ENCODE peak calls at places on chromosomes 6 and 20, in five cellular contexts. B, C, M, T and G are unnamed samples. For H3K4me1, the result is how much of the 10 kb centered on the place peaks cover.

GRCh38 chr6:138682722-138683521 is 90.6 kb upstream of the CCDC28A start:
- DNase-seq in M (peak), T (no peak), C (peak), B (no peak), G (no peak)

GRCh38 chr6:151389640-151390275 is 1.6 kb downstream of the ZBTB2 start:
- DNase-seq in M (peak), T (peak), C (peak), B (no peak), G (peak)

GRCh38 chr6:166640342-166641043 is 13.4 kb upstream of the RPS6KA2 start:
- DNase-seq in C (no peak), T (no peak), B (no peak), M (no peak), G (no peak)

GRCh38 chr6:144330588-144330987 is 45.5 kb downstream of the UTRN start:
- DNase-seq in C (peak), M (no peak), T (no peak), B (peak), G (peak)

GRCh38 chr20:25543068-25543467 is 42.3 kb downstream of the NINL start:
- DNase-seq in C (peak), T (peak), M (peak), B (no peak), G (no peak)

GRCh38 chr20:56343861-56344381 is 14.9 kb upstream of the FAM210B start:
- DNase-seq in B (no peak), T (no peak), M (peak), C (peak), G (no peak)

GRCh38 chr20:13142143-13142542 is 78.9 kb upstream of the ISM1 start:
- DNase-seq in M (no peak), T (peak), B (no peak), C (no peak), G (no peak)

GRCh38 chr6:152070556-152070955 is 263.1 kb downstream of the ESR1 start:
- DNase-seq in M (no peak), C (no peak), T (no peak), B (no peak), G (no peak)

GRCh38 chr6:168926306-168926705 is 327.3 kb downstream of the THBS2 start:
- DNase-seq in B (no peak), C (no peak), M (no peak), T (no peak), G (peak)

GRCh38 chr20:59933849-59934585 is 580 bp upstream of the SYCP2 start:
- DNase-seq in B (peak), T (peak), C (peak), M (peak), G (peak)

GRCh38 chr6:108592371-108593337 is 31.9 kb downstream of the FOXO3 start:
- DNase-seq in M (peak), T (no peak), B (no peak), C (no peak), G (peak)

GRCh38 chr20:24746351-24746685 is 202.8 kb upstream of the CST7 start:
- DNase-seq in M (no peak), T (no peak), B (peak), C (peak), G (peak)

DNA sequence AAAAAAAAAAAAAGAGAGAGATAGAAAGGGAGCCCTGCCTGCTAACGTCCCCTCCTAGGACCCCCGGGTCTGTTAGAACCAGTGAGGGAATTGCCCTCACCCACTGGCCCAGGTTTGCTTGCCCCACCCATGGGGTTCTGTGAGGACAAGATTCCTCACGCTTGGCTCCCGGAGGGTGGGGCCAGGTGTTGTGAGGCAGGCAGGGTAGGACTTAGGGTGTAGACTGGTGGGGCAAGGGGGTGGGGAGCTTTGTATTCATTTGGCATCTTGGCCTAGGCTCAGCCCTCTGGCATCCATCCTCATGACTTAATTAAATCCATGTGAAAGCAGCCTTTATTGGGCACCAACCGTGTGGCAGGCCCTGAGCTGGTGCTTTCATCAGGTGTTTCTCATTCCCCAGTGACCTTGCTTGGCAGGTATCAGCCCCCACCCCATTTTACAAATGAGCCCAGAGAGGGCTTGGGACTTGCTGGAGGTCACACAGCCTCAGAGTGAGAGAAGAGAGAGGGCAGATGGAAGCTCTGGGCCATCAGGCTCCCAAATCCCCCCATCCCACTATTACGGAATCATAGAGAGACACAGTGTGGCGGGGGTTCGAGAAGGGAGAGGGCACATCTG is 19.0 kb downstream of the RAB44 start:
- DNase-seq in B (no peak), C (no peak), T (no peak), M (no peak), G (peak)
- H3K9ac ChIP-seq in B (no peak), C (no peak), T (no peak), M (no peak), G (no peak)

DNA sequence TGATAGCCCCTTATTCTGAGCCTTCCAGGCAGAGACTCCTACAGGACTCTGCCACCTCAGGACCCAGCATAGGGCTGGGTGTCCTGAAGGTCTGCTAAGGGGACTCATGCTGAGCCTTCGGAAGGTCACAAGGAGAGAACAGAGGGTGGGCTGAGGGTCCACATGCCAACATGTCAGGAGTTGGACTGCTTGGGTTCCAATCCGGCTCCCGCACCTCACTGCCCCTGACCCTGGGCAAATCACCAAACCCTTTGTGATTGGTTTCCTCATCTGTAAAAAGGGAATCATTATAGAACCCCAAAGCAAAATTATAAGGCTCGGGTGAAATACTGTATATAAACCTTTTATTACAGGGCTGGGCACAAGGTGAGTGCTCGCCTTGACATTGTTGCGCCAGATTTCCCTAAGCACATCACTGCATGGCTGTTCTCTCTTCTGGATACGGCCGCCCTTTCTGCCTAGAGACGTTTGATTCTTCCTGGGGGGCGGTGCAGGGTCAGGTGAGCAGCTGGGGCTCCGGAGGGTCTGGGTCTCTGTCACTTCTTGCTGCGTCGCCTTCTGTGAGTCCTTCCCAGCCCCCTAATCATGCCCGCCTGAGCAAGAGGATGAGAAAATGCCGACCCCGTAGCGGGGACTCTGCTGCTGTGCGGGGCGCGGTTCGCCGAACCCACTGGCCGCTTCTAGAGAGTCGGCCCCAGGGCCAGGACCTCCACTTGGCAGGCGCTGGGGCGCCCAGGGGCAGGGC is 90.5 kb upstream of the EPB41L1 start:
- DNase-seq in T (no peak), M (no peak), B (no peak), C (no peak), G (peak)
- H3K4me3 ChIP-seq in T (peak), M (peak), B (peak), C (peak), G (peak)

GRCh38 chr20:32628960-32629530 is 43.9 kb upstream of the NOL4L start:
- DNase-seq in C (no peak), T (peak), B (no peak), M (no peak), G (no peak)
- H3K4me1 ChIP-seq in C (under half), T (under half), B (under half), M (under half), G (under half)

GRCh38 chr6:139888691-139889122 is 514.3 kb upstream of the CITED2 start:
- DNase-seq in M (no peak), T (no peak), C (no peak), B (no peak), G (no peak)
- H3K9ac ChIP-seq in M (no peak), T (no peak), C (no peak), B (no peak), G (no peak)

DNA sequence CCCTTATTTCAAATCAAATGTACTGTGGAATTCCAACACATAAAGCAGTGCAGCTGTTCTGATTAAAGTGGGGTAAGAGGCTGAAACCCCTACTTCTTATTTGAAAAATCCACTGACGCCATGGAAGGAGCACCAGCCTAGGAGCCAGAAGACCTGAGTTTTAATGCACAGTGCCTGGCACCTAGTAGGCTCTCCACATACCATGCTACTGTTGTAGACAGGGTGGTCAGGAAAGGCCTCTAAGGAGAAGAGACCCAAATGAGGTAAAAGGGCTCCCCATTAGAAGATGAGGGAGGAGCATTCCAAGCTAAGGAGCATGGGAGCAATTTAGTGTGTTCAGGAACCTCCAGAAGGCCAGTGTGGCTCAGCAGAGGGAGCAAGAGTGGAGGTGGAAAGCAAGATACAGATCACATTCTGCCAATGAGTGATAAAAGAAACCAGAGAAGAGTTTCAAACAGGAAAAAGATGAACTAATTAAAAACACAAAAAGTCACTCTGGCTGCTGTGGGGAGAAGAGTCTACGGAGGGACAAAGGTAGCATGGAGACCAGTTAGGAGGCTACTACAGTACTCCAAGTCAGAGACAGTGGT is 11.8 kb upstream of the ZNF76 start:
- DNase-seq in T (no peak), B (no peak), M (no peak), C (no peak), G (no peak)
- H3K4me3 ChIP-seq in T (no peak), B (no peak), M (no peak), C (no peak), G (no peak)

GRCh38 chr20:914727-915498 is 1.2 kb downstream of the ANGPT4 start:
- DNase-seq in M (no peak), T (no peak), C (peak), B (no peak), G (no peak)
- H3K4me1 ChIP-seq in M (under half), T (under half), C (under half), B (under half), G (under half)

GRCh38 chr20:61372151-61373054 is 120.3 kb downstream of the CDH4 start:
- DNase-seq in C (no peak), B (no peak), T (no peak), M (no peak), G (no peak)

GRCh38 chr20:61369731-61370520 is 117.9 kb downstream of the CDH4 start:
- DNase-seq in C (no peak), T (no peak), M (no peak), B (no peak), G (no peak)

GRCh38 chr20:61373055-61373399 is 121.0 kb downstream of the CDH4 start:
- DNase-seq in B (no peak), M (no peak), T (no peak), C (no peak), G (no peak)

GRCh38 chr20:61371501-61372150 is 119.6 kb downstream of the CDH4 start:
- DNase-seq in C (no peak), B (no peak), M (no peak), T (no peak), G (no peak)

GRCh38 chr20:61370841-61371303 is 118.8 kb downstream of the CDH4 start:
- DNase-seq in C (no peak), B (no peak), M (no peak), T (no peak), G (no peak)
- H3K9ac ChIP-seq in C (no peak), B (no peak), M (no peak), T (no peak), G (no peak)

GRCh38 chr6:30360139-30360538 is 15.2 kb downstream of the RPP21 start:
- DNase-seq in T (no peak), C (no peak), M (no peak), B (no peak), G (no peak)

GRCh38 chr6:30358340-30358679 is 13.4 kb downstream of the RPP21 start:
- DNase-seq in M (peak), T (no peak), C (peak), B (no peak), G (no peak)

GRCh38 chr6:30356519-30356918 is 11.6 kb downstream of the RPP21 start:
- DNase-seq in T (no peak), M (no peak), B (no peak), C (no peak), G (no peak)

GRCh38 chr6:30359276-30359675 is 14.3 kb downstream of the RPP21 start:
- DNase-seq in T (no peak), B (no peak), C (no peak), M (no peak), G (no peak)

GRCh38 chr6:30357678-30358339 is 12.9 kb downstream of the RPP21 start:
- DNase-seq in B (peak), M (peak), C (peak), T (peak), G (peak)
- H3K4me3 ChIP-seq in B (no peak), M (peak), C (peak), T (peak), G (peak)

GRCh38 chr20:38725458-38725958 is 1.2 kb downstream of the SLC32A1 start:
- DNase-seq in M (no peak), B (no peak), T (no peak), C (no peak), G (no peak)

GRCh38 chr20:38723982-38724602 is at the start of gene SLC32A1:
- DNase-seq in M (no peak), C (no peak), T (no peak), B (no peak), G (no peak)

GRCh38 chr20:38723069-38723981 is 961 bp upstream of the SLC32A1 start:
- DNase-seq in M (peak), T (no peak), B (no peak), C (no peak), G (no peak)

GRCh38 chr20:38724603-38725457 is 544 bp downstream of the SLC32A1 start:
- DNase-seq in T (no peak), C (no peak), M (no peak), B (no peak), G (no peak)

GRCh38 chr20:38722708-38723068 is 1.6 kb upstream of the SLC32A1 start:
- DNase-seq in C (no peak), B (no peak), T (no peak), M (no peak), G (no peak)
- H3K4me1 ChIP-seq in C (under half), B (under half), T (under half), M (under half), G (under half)